ENCODE peak calls at places on chromosomes 4 and X, in five cellular contexts. One of them, this sample, is unnamed.
A peak's percentile ranks its signal among the peaks of the same experiment; 100 is the strongest.

GRCh38 chrX:9147086-9147485 is 113.2 kb upstream of the FAM9B start:
- DNase-seq in psoas muscle: no peak
- DNase-seq in dorsolateral prefrontal cortex: no peak
- DNase-seq in aorta: no peak
- DNase-seq in mucosa of descending colon: no peak
- DNase-seq in this sample: no peak

GRCh38 chr4:86089053-86089452 is 270.8 kb downstream of the MAPK10 start:
- DNase-seq in psoas muscle: no peak
- DNase-seq in dorsolateral prefrontal cortex: no peak
- DNase-seq in aorta: no peak
- DNase-seq in mucosa of descending colon: no peak
- DNase-seq in this sample: no peak

GRCh38 chr4:71275004-71275403 is 63.8 kb upstream of the SLC4A4 start:
- DNase-seq in psoas muscle: no peak
- DNase-seq in dorsolateral prefrontal cortex: no peak
- DNase-seq in aorta: no peak
- DNase-seq in mucosa of descending colon: no peak
- DNase-seq in this sample: no peak

GRCh38 chrX:109440475-109440874 is 41.4 kb downstream of the GUCY2F start:
- DNase-seq in psoas muscle: no peak
- DNase-seq in dorsolateral prefrontal cortex: no peak
- DNase-seq in aorta: no peak
- DNase-seq in mucosa of descending colon: no peak
- DNase-seq in this sample: no peak

GRCh38 chr4:74018771-74019170 is 19.7 kb downstream of the CXCL3 start:
- DNase-seq in psoas muscle: no peak
- DNase-seq in dorsolateral prefrontal cortex: no peak
- DNase-seq in aorta: no peak
- DNase-seq in mucosa of descending colon: no peak
- DNase-seq in this sample: no peak

GRCh38 chrX:6778547-6779231 is 243.8 kb upstream of the VCX3A start:
- DNase-seq in psoas muscle: no peak
- DNase-seq in dorsolateral prefrontal cortex: peak; percentile 46
- DNase-seq in aorta: no peak
- DNase-seq in mucosa of descending colon: no peak
- DNase-seq in this sample: no peak

GRCh38 chr4:7532043-7532442 is 97.3 kb upstream of the PSAPL1 start:
- DNase-seq in psoas muscle: peak; percentile 28
- DNase-seq in dorsolateral prefrontal cortex: no peak
- DNase-seq in aorta: no peak
- DNase-seq in mucosa of descending colon: no peak
- DNase-seq in this sample: no peak

GRCh38 chrX:7647826-7648225 is 195.1 kb upstream of the VCX start:
- DNase-seq in psoas muscle: no peak
- DNase-seq in dorsolateral prefrontal cortex: no peak
- DNase-seq in aorta: no peak
- DNase-seq in mucosa of descending colon: no peak
- DNase-seq in this sample: no peak

GRCh38 chr4:39834269-39834668 is 136.3 kb downstream of the UBE2K start:
- DNase-seq in psoas muscle: no peak
- DNase-seq in dorsolateral prefrontal cortex: no peak
- DNase-seq in aorta: no peak
- DNase-seq in mucosa of descending colon: no peak
- DNase-seq in this sample: no peak

GRCh38 chr4:78056265-78057129 is 626 bp upstream of the FRAS1 start:
- DNase-seq in psoas muscle: peak; percentile 86
- DNase-seq in dorsolateral prefrontal cortex: peak; percentile 72
- DNase-seq in aorta: peak; percentile 76
- DNase-seq in mucosa of descending colon: peak; percentile 56
- DNase-seq in this sample: peak; percentile 77

GRCh38 chr4:184328022-184328736 is 110.5 kb upstream of the ENPP6 start:
- DNase-seq in psoas muscle: no peak
- DNase-seq in dorsolateral prefrontal cortex: no peak
- DNase-seq in aorta: no peak
- DNase-seq in mucosa of descending colon: no peak
- DNase-seq in this sample: no peak

GRCh38 chrX:100743009-100743615 is 11.2 kb upstream of the SYTL4 start:
- DNase-seq in psoas muscle: no peak
- DNase-seq in dorsolateral prefrontal cortex: no peak
- DNase-seq in aorta: no peak
- DNase-seq in mucosa of descending colon: no peak
- DNase-seq in this sample: no peak

GRCh38 chr4:80767944-80768343 is 262.6 kb upstream of the BMP3 start:
- DNase-seq in psoas muscle: no peak
- DNase-seq in dorsolateral prefrontal cortex: no peak
- DNase-seq in aorta: no peak
- DNase-seq in mucosa of descending colon: no peak
- DNase-seq in this sample: no peak

GRCh38 chr4:146224331-146224966 is 10.1 kb downstream of the REELD1 start:
- DNase-seq in psoas muscle: no peak
- DNase-seq in dorsolateral prefrontal cortex: no peak
- DNase-seq in aorta: no peak
- DNase-seq in mucosa of descending colon: no peak
- DNase-seq in this sample: no peak

GRCh38 chrX:65846974-65847373 is 179.5 kb downstream of the MSN start:
- DNase-seq in psoas muscle: no peak
- DNase-seq in dorsolateral prefrontal cortex: no peak
- DNase-seq in aorta: no peak
- DNase-seq in mucosa of descending colon: no peak
- DNase-seq in this sample: no peak

GRCh38 chrX:20743054-20743453 is 476.3 kb upstream of the RPS6KA3 start:
- DNase-seq in psoas muscle: no peak
- DNase-seq in dorsolateral prefrontal cortex: no peak
- DNase-seq in aorta: no peak
- DNase-seq in mucosa of descending colon: no peak
- DNase-seq in this sample: no peak

GRCh38 chrX:78313526-78313925 is 13.9 kb downstream of the CYSLTR1 start:
- DNase-seq in psoas muscle: no peak
- DNase-seq in dorsolateral prefrontal cortex: no peak
- DNase-seq in aorta: no peak
- DNase-seq in mucosa of descending colon: no peak
- DNase-seq in this sample: no peak

GRCh38 chr4:101670897-101671296 is 119.6 kb upstream of the BANK1 start:
- DNase-seq in psoas muscle: peak; percentile 54
- DNase-seq in dorsolateral prefrontal cortex: no peak
- DNase-seq in aorta: no peak
- DNase-seq in mucosa of descending colon: no peak
- DNase-seq in this sample: no peak

GRCh38 chr4:154854362-154854761 is 73.3 kb downstream of the RBM46 start:
- DNase-seq in psoas muscle: no peak
- DNase-seq in dorsolateral prefrontal cortex: no peak
- DNase-seq in aorta: no peak
- DNase-seq in mucosa of descending colon: no peak
- DNase-seq in this sample: no peak

GRCh38 chr4:146134761-146135160 is 40.8 kb upstream of the LSM6 start:
- DNase-seq in psoas muscle: no peak
- DNase-seq in dorsolateral prefrontal cortex: peak; percentile 28
- DNase-seq in aorta: no peak
- DNase-seq in mucosa of descending colon: peak; percentile 45
- DNase-seq in this sample: no peak

GRCh38 chr4:124934921-124935320 is 222.4 kb upstream of the ANKRD50 start:
- DNase-seq in psoas muscle: no peak
- DNase-seq in dorsolateral prefrontal cortex: no peak
- DNase-seq in aorta: no peak
- DNase-seq in mucosa of descending colon: no peak
- DNase-seq in this sample: no peak

GRCh38 chr4:184514121-184514988 is 40.0 kb upstream of the IRF2 start:
- DNase-seq in psoas muscle: peak; percentile 56
- DNase-seq in dorsolateral prefrontal cortex: peak; percentile 82
- DNase-seq in aorta: no peak
- DNase-seq in mucosa of descending colon: no peak
- DNase-seq in this sample: no peak

GRCh38 chr4:751676-752075 is 46.0 kb downstream of the PCGF3 start:
- DNase-seq in psoas muscle: peak; percentile 57
- DNase-seq in dorsolateral prefrontal cortex: no peak
- DNase-seq in aorta: no peak
- DNase-seq in mucosa of descending colon: peak; percentile 44
- DNase-seq in this sample: no peak

GRCh38 chr4:54318904-54319303 is 89.8 kb downstream of the PDGFRA start:
- DNase-seq in psoas muscle: no peak
- DNase-seq in dorsolateral prefrontal cortex: no peak
- DNase-seq in aorta: no peak
- DNase-seq in mucosa of descending colon: no peak
- DNase-seq in this sample: no peak

GRCh38 chr4:78569291-78569821 is 17.8 kb downstream of the ANXA3 start:
- DNase-seq in psoas muscle: no peak
- DNase-seq in dorsolateral prefrontal cortex: no peak
- DNase-seq in aorta: no peak
- DNase-seq in mucosa of descending colon: no peak
- DNase-seq in this sample: no peak

GRCh38 chrX:110156167-110156754 is 153.3 kb downstream of the TMEM164 start:
- DNase-seq in psoas muscle: no peak
- DNase-seq in dorsolateral prefrontal cortex: no peak
- DNase-seq in aorta: no peak
- DNase-seq in mucosa of descending colon: no peak
- DNase-seq in this sample: no peak

GRCh38 chrX:133185938-133186337 is 32.2 kb downstream of the TFDP3 start:
- DNase-seq in psoas muscle: no peak
- DNase-seq in dorsolateral prefrontal cortex: no peak
- DNase-seq in aorta: no peak
- DNase-seq in mucosa of descending colon: no peak
- DNase-seq in this sample: no peak

GRCh38 chr4:15398732-15399131 is 29.1 kb upstream of the C1QTNF7 start:
- DNase-seq in psoas muscle: no peak
- DNase-seq in dorsolateral prefrontal cortex: no peak
- DNase-seq in aorta: no peak
- DNase-seq in mucosa of descending colon: no peak
- DNase-seq in this sample: no peak

GRCh38 chr4:38983756-38984647 is 48.2 kb downstream of the TMEM156 start:
- DNase-seq in psoas muscle: no peak
- DNase-seq in dorsolateral prefrontal cortex: no peak
- DNase-seq in aorta: no peak
- DNase-seq in mucosa of descending colon: no peak
- DNase-seq in this sample: no peak

GRCh38 chrX:25968920-25969319 is 169.2 kb upstream of the MAGEB18 start:
- DNase-seq in psoas muscle: no peak
- DNase-seq in dorsolateral prefrontal cortex: peak; percentile 9
- DNase-seq in aorta: peak; percentile 47
- DNase-seq in mucosa of descending colon: no peak
- DNase-seq in this sample: no peak

GRCh38 chrX:72308566-72309296 is 3.0 kb upstream of the CITED1 start:
- DNase-seq in psoas muscle: peak; percentile 70
- DNase-seq in dorsolateral prefrontal cortex: peak; percentile 56
- DNase-seq in aorta: peak; percentile 83
- DNase-seq in mucosa of descending colon: peak; percentile 66
- DNase-seq in this sample: no peak

GRCh38 chrX:18677140-18677834 is 5.4 kb upstream of the RS1 start:
- DNase-seq in psoas muscle: no peak
- DNase-seq in dorsolateral prefrontal cortex: no peak
- DNase-seq in aorta: no peak
- DNase-seq in mucosa of descending colon: no peak
- DNase-seq in this sample: no peak

GRCh38 chr4:37827030-37827705 is 682 bp downstream of the PGM2 start:
- DNase-seq in psoas muscle: no peak
- DNase-seq in dorsolateral prefrontal cortex: peak; percentile 13
- DNase-seq in aorta: no peak
- DNase-seq in mucosa of descending colon: no peak
- DNase-seq in this sample: no peak

GRCh38 chr4:37826282-37827029 is at the start of gene PGM2:
- DNase-seq in psoas muscle: peak; percentile 91
- DNase-seq in dorsolateral prefrontal cortex: peak; percentile 74
- DNase-seq in aorta: peak; percentile 96
- DNase-seq in mucosa of descending colon: peak; percentile 95
- DNase-seq in this sample: peak; percentile 91

GRCh38 chr4:37825943-37826281 is 574 bp upstream of the PGM2 start:
- DNase-seq in psoas muscle: no peak
- DNase-seq in dorsolateral prefrontal cortex: no peak
- DNase-seq in aorta: no peak
- DNase-seq in mucosa of descending colon: no peak
- DNase-seq in this sample: no peak

GRCh38 chr4:37828843-37829242 is 2.4 kb downstream of the PGM2 start:
- DNase-seq in psoas muscle: no peak
- DNase-seq in dorsolateral prefrontal cortex: no peak
- DNase-seq in aorta: no peak
- DNase-seq in mucosa of descending colon: no peak
- DNase-seq in this sample: no peak

GRCh38 chr4:37827802-37828321 is 1.4 kb downstream of the PGM2 start:
- DNase-seq in psoas muscle: no peak
- DNase-seq in dorsolateral prefrontal cortex: no peak
- DNase-seq in aorta: no peak
- DNase-seq in mucosa of descending colon: no peak
- DNase-seq in this sample: no peak
- H3K4me3 ChIP-seq in psoas muscle: peak overlapping the region; percentile 93
- H3K4me3 ChIP-seq in dorsolateral prefrontal cortex: no peak overlapping the region
- H3K4me3 ChIP-seq in aorta: peak overlapping the region; percentile 79
- H3K4me3 ChIP-seq in mucosa of descending colon: no peak overlapping the region
- H3K4me3 ChIP-seq in this sample: peak overlapping the region; percentile 81

GRCh38 chr4:181971973-181972372 is 271.2 kb upstream of the TENM3 start:
- DNase-seq in psoas muscle: no peak
- DNase-seq in dorsolateral prefrontal cortex: no peak
- DNase-seq in aorta: no peak
- DNase-seq in mucosa of descending colon: no peak
- DNase-seq in this sample: no peak
- H3K4me3 ChIP-seq in psoas muscle: no peak overlapping the region
- H3K4me3 ChIP-seq in dorsolateral prefrontal cortex: no peak overlapping the region
- H3K4me3 ChIP-seq in aorta: no peak overlapping the region
- H3K4me3 ChIP-seq in mucosa of descending colon: no peak overlapping the region
- H3K4me3 ChIP-seq in this sample: no peak overlapping the region

GRCh38 chr4:139825523-139826014 is 159.9 kb downstream of the MGST2 start:
- DNase-seq in psoas muscle: no peak
- DNase-seq in dorsolateral prefrontal cortex: no peak
- DNase-seq in aorta: no peak
- DNase-seq in mucosa of descending colon: no peak
- DNase-seq in this sample: no peak
- H3K4me3 ChIP-seq in psoas muscle: no peak overlapping the region
- H3K4me3 ChIP-seq in dorsolateral prefrontal cortex: no peak overlapping the region
- H3K4me3 ChIP-seq in aorta: no peak overlapping the region
- H3K4me3 ChIP-seq in mucosa of descending colon: no peak overlapping the region
- H3K4me3 ChIP-seq in this sample: no peak overlapping the region

GRCh38 chr4:10093273-10093621 is 23.4 kb downstream of the WDR1 start:
- DNase-seq in psoas muscle: no peak
- DNase-seq in dorsolateral prefrontal cortex: no peak
- DNase-seq in aorta: peak; percentile 70
- DNase-seq in mucosa of descending colon: peak; percentile 54
- DNase-seq in this sample: no peak
- H3K4me3 ChIP-seq in psoas muscle: no peak overlapping the region
- H3K4me3 ChIP-seq in dorsolateral prefrontal cortex: no peak overlapping the region
- H3K4me3 ChIP-seq in aorta: no peak overlapping the region
- H3K4me3 ChIP-seq in mucosa of descending colon: no peak overlapping the region
- H3K4me3 ChIP-seq in this sample: peak overlapping the region; percentile 40

GRCh38 chr4:2061208-2062131 is 2.3 kb downstream of the NAT8L start:
- DNase-seq in psoas muscle: peak; percentile 44
- DNase-seq in dorsolateral prefrontal cortex: no peak
- DNase-seq in aorta: no peak
- DNase-seq in mucosa of descending colon: peak; percentile 53
- DNase-seq in this sample: no peak
- H3K4me3 ChIP-seq in psoas muscle: peak overlapping the region; percentile 4
- H3K4me3 ChIP-seq in dorsolateral prefrontal cortex: peak overlapping the region; percentile 65
- H3K4me3 ChIP-seq in aorta: no peak overlapping the region
- H3K4me3 ChIP-seq in mucosa of descending colon: no peak overlapping the region
- H3K4me3 ChIP-seq in this sample: no peak overlapping the region